ENCODE peak calls at places on chromosomes 5 and 9, in ten cellular contexts. L is right lobe of liver, K is heart right ventricle, J is mesenchymal stem cell, M is K562, B is GM23338, I is ascending aorta, R is uterus, H is dorsolateral prefrontal cortex, F is neuronal stem cell. A is an unnamed sample.

GRCh38 chr5:67541869-67542268 is 345.3 kb upstream of the CD180 start:
- DNase-seq in H (no peak), L (no peak), K (no peak), F (no peak), R (no peak), B (no peak), I (no peak), J (no peak), M (no peak), A (no peak)

GRCh38 chr5:168793844-168794837 is 215.0 kb upstream of the PANK3 start:
- DNase-seq in K (no peak), B (no peak), R (peak; percentile 29), L (peak; percentile 33), J (peak; percentile 30), H (peak; percentile 53), F (no peak), M (no peak), I (no peak), A (no peak)

GRCh38 chr9:445033-445432 is 230.4 kb downstream of the DOCK8 start:
- DNase-seq in F (no peak), J (peak; percentile 7), R (no peak), I (no peak), K (peak; percentile 41), H (no peak), L (peak; percentile 25), B (no peak), M (no peak), A (peak; percentile 76)

GRCh38 chr5:173554989-173555705 is 61.3 kb downstream of the BOD1 start:
- DNase-seq in H (peak; percentile 71), J (no peak), I (no peak), L (no peak), K (no peak), F (no peak), R (no peak), B (no peak), M (no peak), A (no peak)

GRCh38 chr5:159504106-159504856 is 174.0 kb upstream of the IL12B start:
- DNase-seq in H (no peak), L (no peak), R (no peak), F (no peak), M (no peak), B (no peak), J (peak; percentile 70), I (no peak), K (no peak), A (no peak)

GRCh38 chr9:135484460-135485277 is 5.1 kb downstream of the PPP1R26 start:
- DNase-seq in H (no peak), L (no peak), F (no peak), B (no peak), J (no peak), R (no peak), K (no peak), M (no peak), I (no peak), A (peak; percentile 61)

GRCh38 chr5:120692346-120692745 is 228.2 kb downstream of the PRR16 start:
- DNase-seq in M (no peak), L (no peak), F (no peak), I (no peak), H (no peak), J (no peak), K (no peak), R (no peak), B (no peak), A (no peak)

GRCh38 chr9:99922711-99923030 is 16.2 kb downstream of the STX17 start:
- DNase-seq in J (no peak), M (no peak), R (no peak), K (no peak), I (no peak), L (no peak), F (no peak), H (no peak), B (no peak), A (no peak)

GRCh38 chr5:4533457-4534105 is 606.5 kb upstream of the ADAMTS16 start:
- DNase-seq in H (no peak), J (no peak), M (no peak), I (no peak), K (no peak), B (no peak), L (no peak), R (no peak), F (no peak), A (no peak)

GRCh38 chr5:88634014-88634413 is 249.0 kb downstream of the MEF2C start:
- DNase-seq in B (no peak), M (no peak), R (no peak), K (no peak), I (no peak), F (no peak), J (no peak), H (no peak), L (no peak), A (no peak)

GRCh38 chr5:168114444-168115017 is 176.9 kb upstream of the WWC1 start:
- DNase-seq in H (no peak), R (no peak), J (peak; percentile 40), F (no peak), M (peak; percentile 65), L (peak; percentile 66), B (peak; percentile 87), I (no peak), K (peak; percentile 21), A (no peak)

GRCh38 chr5:153523196-153523595 is 32.7 kb downstream of the GRIA1 start:
- DNase-seq in K (no peak), M (no peak), L (no peak), R (no peak), J (peak; percentile 48), I (no peak), H (no peak), F (no peak), B (no peak), A (no peak)

GRCh38 chr5:181221105-181221791 is 1.8 kb upstream of the TRIM41 start:
- DNase-seq in R (no peak), L (no peak), F (peak; percentile 23), K (no peak), B (peak; percentile 47), J (no peak), H (no peak), M (no peak), I (no peak), A (no peak)

GRCh38 chr9:22211588-22212360 is 202.7 kb upstream of the CDKN2B start:
- DNase-seq in K (no peak), M (no peak), H (no peak), L (no peak), J (peak; percentile 95), F (no peak), R (no peak), B (no peak), I (no peak), A (no peak)

GRCh38 chr5:96747718-96748117 is 60.0 kb downstream of the ERAP1 start:
- DNase-seq in I (no peak), R (no peak), M (no peak), J (no peak), L (no peak), H (no peak), F (no peak), K (no peak), B (no peak), A (no peak)
- H3K27ac ChIP-seq in I (no peak overlapping the region), R (no peak overlapping the region), M (no peak overlapping the region), J (no peak overlapping the region), L (no peak overlapping the region), H (peak overlapping the region; percentile 2), F (no peak overlapping the region), K (peak overlapping the region; percentile 15), B (no peak overlapping the region), A (no peak overlapping the region)

DNA sequence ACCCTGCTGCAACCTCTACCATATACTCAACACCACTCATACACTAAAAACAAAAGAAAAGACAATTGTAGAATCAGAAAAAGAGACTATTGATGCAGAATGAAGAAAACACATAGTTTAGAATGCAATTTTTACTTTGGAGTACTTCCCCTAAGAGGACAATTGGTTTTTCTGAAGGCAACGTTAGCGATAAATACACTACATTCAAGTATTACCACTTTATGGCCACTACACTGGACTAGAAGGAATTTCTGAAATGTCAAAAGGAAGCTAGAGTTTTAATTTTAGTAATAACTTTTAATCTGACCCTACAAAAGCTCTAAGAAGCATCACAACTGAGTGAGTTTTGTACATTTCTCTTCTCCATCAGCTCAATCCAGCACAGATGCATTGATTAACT is 24.7 kb downstream of the PUM3 start:
- DNase-seq in F (no peak), H (no peak), L (no peak), R (no peak), K (no peak), J (no peak), B (no peak), I (no peak), M (no peak), A (no peak)
- H3K27ac ChIP-seq in F (no peak overlapping the region), H (no peak overlapping the region), L (no peak overlapping the region), R (no peak overlapping the region), K (peak overlapping the region; percentile 77), J (no peak overlapping the region), B (no peak overlapping the region), I (peak overlapping the region; percentile 93), M (no peak overlapping the region), A (no peak overlapping the region)

DNA sequence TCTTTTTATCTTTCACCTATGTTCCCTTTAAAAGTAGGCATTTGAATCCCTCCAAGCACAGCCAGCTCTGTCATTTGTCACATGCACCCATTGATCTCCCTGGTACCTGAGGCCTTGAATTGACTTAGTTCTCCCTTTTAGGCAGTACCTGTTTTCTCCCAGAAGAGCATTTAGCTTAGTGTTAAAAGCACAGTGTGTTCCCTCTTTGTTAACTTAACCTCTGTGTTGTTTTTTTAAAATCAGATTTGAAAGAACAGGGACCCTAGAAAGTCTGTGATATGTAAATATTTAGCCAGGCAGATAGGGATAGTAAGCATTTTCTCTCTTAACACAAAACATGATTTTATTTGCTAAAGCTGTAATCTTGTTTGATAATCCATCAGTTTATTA is 113.8 kb upstream of the SPATA31D4 start:
- DNase-seq in F (no peak), K (no peak), J (no peak), M (no peak), B (peak; percentile 19), H (no peak), R (no peak), L (no peak), I (no peak), A (no peak)
- H3K27ac ChIP-seq in F (no peak overlapping the region), K (no peak overlapping the region), J (no peak overlapping the region), M (no peak overlapping the region), B (no peak overlapping the region), H (no peak overlapping the region), R (no peak overlapping the region), L (peak overlapping the region; percentile 71), I (peak overlapping the region; percentile 47), A (no peak overlapping the region)

DNA sequence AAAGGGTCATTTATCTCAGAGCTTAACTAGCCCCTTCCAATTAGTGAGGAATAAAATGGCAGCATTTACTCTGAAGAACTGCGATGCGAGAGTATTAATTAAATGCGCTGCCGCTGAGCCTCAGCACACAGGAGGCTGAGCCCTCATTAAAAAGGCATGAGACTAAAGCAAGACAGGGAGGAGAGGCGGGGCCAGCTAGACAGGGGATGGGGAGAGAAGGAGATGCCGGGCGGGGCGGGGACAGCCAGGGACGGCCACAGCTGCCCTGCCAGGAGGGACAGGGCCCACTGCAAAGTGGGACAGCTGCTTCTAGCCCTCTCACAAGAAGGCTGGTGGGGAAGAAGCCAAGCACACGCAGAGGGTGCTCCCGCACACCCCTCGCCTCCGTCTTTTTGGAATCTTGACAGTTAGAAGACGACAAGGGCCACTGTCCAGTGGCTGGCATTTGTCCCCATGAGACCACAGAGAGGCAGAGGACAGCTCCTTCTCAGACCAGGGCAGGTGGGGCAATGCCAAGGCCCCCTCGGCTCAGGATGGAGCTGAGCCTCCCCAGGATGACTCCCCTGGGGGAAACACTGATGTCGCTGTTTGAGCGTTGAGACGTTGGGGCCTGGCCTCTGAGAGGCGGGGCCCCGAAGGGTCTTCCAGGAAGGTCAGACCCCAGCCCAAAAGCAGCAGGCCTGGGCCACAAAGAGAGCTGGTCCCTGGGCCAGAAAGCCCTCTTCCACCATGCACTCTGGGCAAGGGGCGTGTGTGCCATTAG is 26.9 kb downstream of the ADAMTS2 start:
- DNase-seq in H (no peak), J (no peak), K (peak; percentile 13), R (peak; percentile 21), M (no peak), F (peak; percentile 87), I (no peak), L (peak; percentile 10), B (no peak), A (peak; percentile 76)
- H3K27ac ChIP-seq in H (no peak overlapping the region), J (no peak overlapping the region), K (no peak overlapping the region), R (no peak overlapping the region), M (no peak overlapping the region), F (peak overlapping the region; percentile 98), I (no peak overlapping the region), L (no peak overlapping the region), B (no peak overlapping the region), A (no peak overlapping the region)

A was measured in kidney.